ENCODE peak calls at places on chromosomes 16 and 17, in ten cellular contexts. S, B, P, D, L, G, V, Q, H and W are unnamed samples.

GRCh38 chr17:61251939-61252865 is 147.4 kb upstream of the TBX2 start:
- DNase-seq in S (peak), B (peak), P (no peak), D (no peak), L (peak), G (no peak), V (peak), Q (peak), H (peak), W (peak)

GRCh38 chr16:27480761-27481160 is 69.0 kb downstream of the GTF3C1 start:
- DNase-seq in S (no peak), B (no peak), P (no peak), D (no peak), L (no peak), G (no peak), V (no peak), Q (no peak), H (no peak), W (no peak)

GRCh38 chr16:70717817-70718216 is 32.0 kb upstream of the MTSS2 start:
- DNase-seq in S (no peak), B (no peak), P (no peak), D (no peak), L (no peak), G (no peak), V (no peak), Q (no peak), H (no peak), W (no peak)

GRCh38 chr17:80663783-80664206 is 119.2 kb downstream of the RPTOR start:
- DNase-seq in S (no peak), B (peak), P (no peak), D (peak), L (no peak), G (no peak), V (no peak), Q (no peak), H (peak), W (peak)

GRCh38 chr17:79783891-79784290 is 5.9 kb downstream of the CBX2 start:
- DNase-seq in S (no peak), B (no peak), P (no peak), D (no peak), L (no peak), G (no peak), V (no peak), Q (no peak), H (no peak), W (no peak)

GRCh38 chr17:602436-602835 is 112.2 kb downstream of the VPS53 start:
- DNase-seq in S (no peak), B (no peak), P (no peak), D (no peak), L (no peak), G (no peak), V (no peak), Q (no peak), H (no peak), W (no peak)

GRCh38 chr16:66266436-66267286 is 99.8 kb upstream of the CDH5 start:
- DNase-seq in S (peak), B (peak), P (no peak), D (no peak), L (no peak), G (no peak), V (peak), Q (no peak), H (peak), W (peak)

GRCh38 chr17:80619535-80620235 is 75.0 kb downstream of the RPTOR start:
- DNase-seq in S (no peak), B (no peak), P (no peak), D (no peak), L (no peak), G (no peak), V (no peak), Q (no peak), H (peak), W (peak)

GRCh38 chr16:57108432-57108831 is 16.0 kb downstream of the CPNE2 start:
- DNase-seq in S (no peak), B (no peak), P (no peak), D (no peak), L (no peak), G (no peak), V (no peak), Q (no peak), H (no peak), W (no peak)

GRCh38 chr17:75976175-75976848 is 2.7 kb downstream of the ACOX1 start:
- DNase-seq in S (peak), B (peak), P (no peak), D (no peak), L (peak), G (no peak), V (no peak), Q (no peak), H (no peak), W (no peak)

GRCh38 chr17:56064506-56064905 is 88.8 kb upstream of the ANKFN1 start:
- DNase-seq in S (no peak), B (no peak), P (no peak), D (no peak), L (no peak), G (no peak), V (no peak), Q (no peak), H (no peak), W (no peak)

GRCh38 chr16:10688291-10688690 is 6.4 kb downstream of the TEKT5 start:
- DNase-seq in S (peak), B (no peak), P (no peak), D (no peak), L (no peak), G (no peak), V (no peak), Q (no peak), H (no peak), W (no peak)

GRCh38 chr17:6627019-6627418 is 13.5 kb downstream of the KIAA0753 start:
- DNase-seq in S (no peak), B (peak), P (no peak), D (no peak), L (peak), G (no peak), V (no peak), Q (no peak), H (peak), W (peak)

GRCh38 chr16:54197758-54198157 is 88.8 kb downstream of the IRX3 start:
- DNase-seq in S (no peak), B (no peak), P (no peak), D (no peak), L (no peak), G (no peak), V (no peak), Q (no peak), H (no peak), W (no peak)

GRCh38 chr16:85555549-85556455 is 57.3 kb upstream of the GSE1 start:
- DNase-seq in S (peak), B (peak), P (no peak), D (no peak), L (peak), G (no peak), V (peak), Q (no peak), H (peak), W (peak)